ENCODE peak calls at places on chromosomes 16 and 17, in ten cellular contexts. Z is T47D; H is HFF-Myc; T is neural progenitor cell; Q is cardiac septum; P is AG04450; S is stimulated activated CD8-positive, alpha-beta memory T cell treated with anti-CD3 and anti-CD28 coated beads, Interleukin-7, amount 100 ng/mL, for 1 hour; J is cardiac muscle cell; D is caudate nucleus; A is mucosa of gallbladder. Y is an unnamed sample.
A peak's percentile ranks its signal among the peaks of the same experiment; 100 is the strongest.

GRCh38 chr17:64982139-64982802 is 63.0 kb upstream of the LRRC37A3 start:
- DNase-seq in A (no peak), T (no peak), Q (no peak), D (no peak), P (no peak), J (no peak), H (no peak), S (no peak), Z (no peak), Y (no peak)

GRCh38 chr17:36829676-36830075 is 107.6 kb upstream of the LHX1 start:
- DNase-seq in Z (no peak), Q (no peak), D (no peak), S (no peak), H (no peak), J (no peak), A (peak; percentile 27), P (no peak), T (no peak), Y (no peak)

GRCh38 chr17:40153603-40154238 is 13.4 kb downstream of the CASC3 start:
- DNase-seq in D (no peak), S (no peak), A (no peak), T (no peak), P (no peak), Q (no peak), H (no peak), Z (no peak), J (no peak), Y (no peak)

GRCh38 chr17:5557485-5557884 is 26.8 kb downstream of the NLRP1 start:
- DNase-seq in P (peak; percentile 7), S (no peak), T (no peak), H (peak; percentile 19), J (no peak), A (no peak), Z (no peak), Q (no peak), D (no peak), Y (no peak)

GRCh38 chr17:50785942-50786570 is 18.7 kb upstream of the ANKRD40CL start:
- DNase-seq in P (peak; percentile 66), Q (no peak), D (no peak), A (peak; percentile 51), H (no peak), T (no peak), S (no peak), Z (peak; percentile 63), J (no peak), Y (no peak)

GRCh38 chr16:14378131-14378551 is 251.9 kb downstream of the PARN start:
- DNase-seq in P (peak; percentile 68), H (peak; percentile 88), T (no peak), Z (no peak), D (no peak), Q (no peak), J (no peak), A (no peak), S (no peak), Y (peak; percentile 56)

GRCh38 chr17:80650751-80651173 is 106.1 kb downstream of the RPTOR start:
- DNase-seq in P (no peak), H (no peak), D (no peak), T (peak; percentile 29), Z (no peak), Q (no peak), A (no peak), S (no peak), J (no peak), Y (peak; percentile 89)

GRCh38 chr17:3964203-3965122 is at the start of gene ATP2A3:
- DNase-seq in T (peak; percentile 51), H (no peak), P (no peak), J (peak; percentile 31), Q (peak; percentile 85), S (peak; percentile 51), Z (peak; percentile 56), A (peak; percentile 38), D (no peak), Y (no peak)

GRCh38 chr17:6457688-6458190 is 13.5 kb downstream of the PIMREG start:
- DNase-seq in Q (no peak), D (no peak), H (no peak), T (no peak), P (no peak), Z (no peak), A (peak; percentile 66), J (no peak), S (no peak), Y (no peak)

GRCh38 chr17:15385305-15385704 is 43.9 kb upstream of the TEKT3 start:
- DNase-seq in Q (no peak), J (no peak), A (no peak), P (no peak), T (no peak), Z (no peak), D (no peak), S (no peak), H (no peak), Y (no peak)

GRCh38 chr17:69141802-69142472 is at the start of gene ABCA6:
- DNase-seq in S (no peak), H (no peak), A (no peak), P (no peak), T (no peak), Z (no peak), J (no peak), Q (no peak), D (no peak), Y (no peak)

GRCh38 chr16:9934723-9935508 is 247.3 kb downstream of the GRIN2A start:
- DNase-seq in D (no peak), J (no peak), T (no peak), S (no peak), Z (no peak), P (no peak), Q (no peak), A (no peak), H (no peak), Y (no peak)

GRCh38 chr17:7720125-7720524 is 2.6 kb downstream of the DNAH2 start:
- DNase-seq in S (no peak), P (no peak), J (no peak), D (no peak), Q (no peak), T (no peak), A (no peak), H (no peak), Z (no peak), Y (peak; percentile 27)

GRCh38 chr17:78268960-78269892 is 37.8 kb downstream of the TMEM235 start:
- DNase-seq in Z (no peak), T (peak; percentile 43), S (no peak), J (peak; percentile 59), D (no peak), Q (no peak), A (no peak), H (no peak), P (no peak), Y (peak; percentile 92)

GRCh38 chr16:764848-765487 is 4.4 kb downstream of the MSLN start:
- DNase-seq in S (no peak), J (no peak), H (no peak), Q (no peak), Z (no peak), D (no peak), P (no peak), A (no peak), T (no peak), Y (no peak)

GRCh38 chr16:56662357-56663354 is 4.9 kb downstream of the MT1F start:
- DNase-seq in D (no peak), H (no peak), S (no peak), P (no peak), J (no peak), Q (no peak), T (no peak), Z (no peak), A (no peak), Y (no peak)

GRCh38 chr17:68368387-68368786 is 77.1 kb downstream of the ARSG start:
- DNase-seq in H (no peak), S (no peak), J (no peak), P (no peak), Z (no peak), D (no peak), T (no peak), Q (no peak), A (no peak), Y (no peak)

GRCh38 chr16:54822502-54823291 is 108.0 kb upstream of the IRX5 start:
- DNase-seq in A (no peak), D (no peak), Q (no peak), S (no peak), T (no peak), Z (no peak), P (no peak), H (no peak), J (peak; percentile 25), Y (no peak)

GRCh38 chr16:23642246-23642774 is 1.0 kb downstream of the DCTN5 start:
- DNase-seq in Z (no peak), H (no peak), D (no peak), T (no peak), A (no peak), P (no peak), Q (no peak), J (no peak), S (no peak), Y (no peak)

GRCh38 chr17:59631221-59631720 is 11.6 kb downstream of the CLTC start:
- DNase-seq in Q (no peak), J (no peak), P (no peak), S (no peak), Z (no peak), T (no peak), H (no peak), A (no peak), D (no peak), Y (no peak)

GRCh38 chr16:84737658-84738057 is 37.9 kb downstream of the USP10 start:
- DNase-seq in D (no peak), J (no peak), H (no peak), Q (no peak), T (no peak), S (no peak), A (no peak), P (no peak), Z (no peak), Y (no peak)

GRCh38 chr16:87570938-87571867 is 31.1 kb upstream of the JPH3 start:
- DNase-seq in D (no peak), T (peak; percentile 73), J (peak; percentile 69), A (peak; percentile 47), H (no peak), Q (no peak), Z (peak; percentile 88), P (no peak), S (no peak), Y (peak; percentile 42)

GRCh38 chr17:49957350-49957749 is 11.6 kb upstream of the DLX4 start:
- DNase-seq in S (no peak), D (no peak), Z (no peak), P (no peak), T (no peak), A (no peak), J (no peak), H (no peak), Q (no peak), Y (no peak)

GRCh38 chr17:63840591-63841349 is 1.7 kb downstream of the SMARCD2 start:
- DNase-seq in Z (no peak), P (no peak), H (peak; percentile 53), A (no peak), J (no peak), Q (no peak), S (no peak), T (no peak), D (no peak), Y (no peak)

GRCh38 chr16:56298948-56299602 is 107.8 kb downstream of the GNAO1 start:
- DNase-seq in Q (no peak), Z (no peak), S (no peak), A (no peak), D (peak; percentile 66), P (no peak), H (no peak), T (peak; percentile 60), J (no peak), Y (no peak)

GRCh38 chr17:53141280-53141679 is 681.4 kb upstream of the KIF2B start:
- DNase-seq in D (no peak), H (no peak), T (no peak), P (no peak), Q (no peak), J (no peak), S (no peak), A (no peak), Z (no peak), Y (no peak)

GRCh38 chr16:30166202-30166902 is 17.1 kb upstream of the CORO1A start:
- DNase-seq in J (no peak), T (no peak), D (no peak), Z (no peak), P (no peak), S (no peak), Q (no peak), H (no peak), A (no peak), Y (no peak)

GRCh38 chr17:9169116-9169515 is 147.8 kb downstream of the NTN1 start:
- DNase-seq in P (no peak), Q (no peak), H (no peak), T (no peak), J (no peak), Z (no peak), A (no peak), D (no peak), S (no peak), Y (peak; percentile 39)